ENCODE peak calls at places on chromosomes 13 and 19, in eight cellular contexts. O is activated T-helper 2 cell treated with anti-CD3 and anti-CD28 coated beads, Interferon-gamma antibody, Interleukin-2, Interleukin-4, amounts not matched to agents 10 μg/mL and 5 μg/mL and 100 μg/mL, durations not matched to agents 14 hours and 24 hours and 36 hours; B is heart right ventricle; X is mucosa of gallbladder; A is endodermal cell; D is endothelial cell; T is GF-D8; I is T-cell. E is an unnamed sample.

GRCh38 chr13:73268306-73268705 is 209.5 kb downstream of the KLF5 start:
- DNase-seq in B (no peak), D (no peak), A (no peak), X (no peak), O (no peak), T (no peak), I (no peak), E (no peak)

GRCh38 chr19:8552810-8553209 is 24.4 kb downstream of the MYO1F start:
- DNase-seq in A (peak), I (no peak), O (no peak), D (peak), B (no peak), X (no peak), T (no peak), E (no peak)

GRCh38 chr13:99661791-99662190 is 160.5 kb downstream of the TM9SF2 start:
- DNase-seq in O (no peak), T (no peak), B (no peak), X (no peak), I (no peak), D (no peak), A (peak), E (peak)

GRCh38 chr13:46295531-46296464 is 84.1 kb downstream of the LRRC63 start:
- DNase-seq in T (peak), X (peak), O (peak), D (no peak), A (no peak), I (peak), B (no peak), E (no peak)

GRCh38 chr13:113297370-113297871 is 382 bp downstream of the LAMP1 start:
- DNase-seq in T (no peak), X (no peak), O (peak), A (no peak), I (peak), B (no peak), D (peak), E (no peak)

GRCh38 chr19:53333071-53333465 is 481 bp upstream of the ZNF845 start:
- DNase-seq in O (no peak), T (no peak), A (peak), X (peak), I (no peak), D (peak), B (peak), E (no peak)

GRCh38 chr19:36060430-36060829 is 5.7 kb downstream of the WDR62 start:
- DNase-seq in T (no peak), O (no peak), A (peak), I (no peak), X (no peak), B (peak), D (peak), E (no peak)

GRCh38 chr19:3976495-3977241 is 5.8 kb upstream of the DAPK3 start:
- DNase-seq in X (no peak), A (peak), T (no peak), O (no peak), B (no peak), I (no peak), D (no peak), E (no peak)

GRCh38 chr13:64529874-64530485 is 2700.2 kb downstream of the PCDH9 start:
- DNase-seq in B (no peak), A (peak), X (no peak), O (no peak), T (no peak), D (peak), I (no peak), E (no peak)

GRCh38 chr19:51427220-51427619 is 9.8 kb upstream of the SIGLEC10 start:
- DNase-seq in O (no peak), X (no peak), D (no peak), I (no peak), A (no peak), T (no peak), B (no peak), E (no peak)

GRCh38 chr13:55069746-55070145 is 2041.1 kb downstream of the OLFM4 start:
- DNase-seq in T (no peak), D (no peak), I (no peak), B (no peak), A (no peak), O (no peak), X (no peak), E (no peak)

GRCh38 chr13:43014162-43014561 is 9.2 kb upstream of the DNAJC15 start:
- DNase-seq in D (no peak), X (no peak), B (no peak), I (no peak), A (no peak), T (no peak), O (no peak), E (no peak)

GRCh38 chr19:13024958-13025653 is 29.8 kb downstream of the NFIX start:
- DNase-seq in O (no peak), X (no peak), A (peak), D (peak), T (no peak), I (no peak), B (no peak), E (no peak)

GRCh38 chr13:101569807-101570206 is 117.3 kb downstream of the ITGBL1 start:
- DNase-seq in X (no peak), O (no peak), I (no peak), D (no peak), B (no peak), A (no peak), T (no peak), E (no peak)

GRCh38 chr19:53132231-53132991 is at the start of gene ZNF415:
- DNase-seq in T (peak), A (peak), D (peak), O (peak), I (peak), X (peak), B (peak), E (peak)

GRCh38 chr19:29714953-29715694 is at the start of gene C19orf12:
- DNase-seq in I (peak), B (peak), A (peak), D (peak), O (peak), X (no peak), T (no peak), E (peak)

GRCh38 chr13:98821372-98822237 is 69.1 kb upstream of the SLC15A1 start:
- DNase-seq in I (no peak), O (no peak), A (no peak), X (peak), D (no peak), T (no peak), B (no peak), E (no peak)

GRCh38 chr19:30026933-30027332 is 84.9 kb downstream of the URI1 start:
- DNase-seq in A (no peak), I (no peak), X (no peak), D (no peak), O (no peak), T (no peak), B (no peak), E (no peak)

E was measured in neuronal stem cell.